ENCODE peak calls at places on chromosomes 7 and 10, in seven cellular contexts. Z is astrocyte of the spinal cord, C is BJ, J is astrocyte, A is neural progenitor cell, E is choroid plexus epithelial cell, P is OCI-LY7. X is an unnamed sample.

GRCh38 chr10:80046629-80047441 is 31.6 kb upstream of the TMEM254 start:
- DNase-seq in A (peak), J (peak), C (no peak), E (peak), Z (peak), P (peak), X (peak)

GRCh38 chr10:131769691-131770090 is 131.1 kb upstream of the PPP2R2D start:
- DNase-seq in J (no peak), Z (no peak), A (no peak), E (no peak), C (no peak), P (no peak), X (no peak)

GRCh38 chr10:117413928-117414618 is 38.8 kb upstream of the PDZD8 start:
- DNase-seq in P (no peak), J (no peak), C (no peak), A (no peak), Z (no peak), E (no peak), X (peak)

GRCh38 chr7:22201182-22201880 is 155.6 kb downstream of the RAPGEF5 start:
- DNase-seq in J (no peak), A (no peak), P (no peak), C (no peak), Z (no peak), E (no peak), X (no peak)

GRCh38 chr10:47294501-47294900 is 5.5 kb upstream of the GDF10 start:
- DNase-seq in E (no peak), Z (no peak), C (no peak), J (no peak), A (no peak), P (no peak), X (no peak)

GRCh38 chr7:121436136-121436535 is 40.0 kb upstream of the FAM3C start:
- DNase-seq in Z (no peak), A (no peak), C (no peak), E (no peak), J (no peak), P (no peak), X (no peak)

GRCh38 chr7:129222064-129222463 is 2.8 kb upstream of the AHCYL2 start:
- DNase-seq in J (no peak), C (no peak), E (peak), P (peak), Z (no peak), A (no peak), X (no peak)

GRCh38 chr7:409344-410281 is 110.0 kb downstream of the PDGFA start:
- DNase-seq in J (no peak), P (no peak), A (peak), C (no peak), E (no peak), Z (no peak), X (no peak)

GRCh38 chr10:111177379-111177778 is 100.5 kb downstream of the ADRA2A start:
- DNase-seq in E (no peak), Z (no peak), J (no peak), P (no peak), C (no peak), A (no peak), X (no peak)

GRCh38 chr7:142348100-142348499 is 90.2 kb upstream of the PRSS58 start:
- DNase-seq in P (no peak), Z (no peak), C (no peak), J (no peak), A (no peak), E (no peak), X (no peak)

GRCh38 chr10:77637986-77638765 is 568 bp upstream of the KCNMA1 start:
- DNase-seq in A (peak), E (peak), C (no peak), P (no peak), J (peak), Z (peak), X (peak)

GRCh38 chr7:108358553-108358952 is 97.7 kb downstream of the NRCAM start:
- DNase-seq in E (peak), A (no peak), P (no peak), Z (peak), C (peak), J (peak), X (peak)

GRCh38 chr7:45874408-45875131 is 1.7 kb upstream of the CCDC201 start:
- DNase-seq in C (peak), P (no peak), Z (peak), E (peak), J (peak), A (no peak), X (peak)

GRCh38 chr7:142496545-142496991 is 238.7 kb upstream of the PRSS58 start:
- DNase-seq in P (peak), A (peak), C (no peak), Z (peak), E (peak), J (no peak), X (peak)

GRCh38 chr7:37352974-37353948 is 95.4 kb downstream of the ELMO1 start:
- DNase-seq in Z (no peak), C (no peak), J (no peak), E (no peak), A (peak), P (peak), X (no peak)

GRCh38 chr7:151847136-151847535 is 29.8 kb downstream of the PRKAG2 start:
- DNase-seq in J (no peak), C (no peak), A (no peak), P (no peak), Z (no peak), E (no peak), X (no peak)

GRCh38 chr10:49519717-49520116 is 19.2 kb downstream of the ERCC6 start:
- DNase-seq in C (no peak), J (no peak), Z (no peak), A (no peak), P (no peak), E (no peak), X (no peak)

GRCh38 chr7:149865437-149865836 is 8.3 kb upstream of the ATP6V0E2 start:
- DNase-seq in J (no peak), C (no peak), A (no peak), Z (no peak), P (peak), E (peak), X (no peak)

GRCh38 chr10:36366843-36367242 is 724.7 kb upstream of the FZD8 start:
- DNase-seq in C (no peak), P (no peak), J (peak), Z (peak), E (no peak), A (no peak), X (no peak)

GRCh38 chr7:102875700-102876192 is 37.1 kb upstream of the LRRC17 start:
- DNase-seq in Z (peak), P (no peak), E (peak), A (no peak), J (peak), C (peak), X (peak)

GRCh38 chr10:22369433-22370072 is 24.3 kb downstream of the SPAG6 start:
- DNase-seq in E (peak), C (no peak), P (no peak), J (no peak), Z (no peak), A (no peak), X (no peak)

GRCh38 chr7:91557789-91558396 is 293.7 kb downstream of the FZD1 start:
- DNase-seq in J (peak), E (peak), C (peak), A (no peak), P (no peak), Z (peak), X (peak)

GRCh38 chr10:22010973-22011408 is 7.5 kb upstream of the DNAJC1 start:
- DNase-seq in C (no peak), J (no peak), E (peak), P (peak), A (no peak), Z (peak), X (peak)

GRCh38 chr7:135321556-135321955 is 87.9 kb downstream of the STRA8 start:
- DNase-seq in C (no peak), Z (peak), P (no peak), J (peak), A (no peak), E (peak), X (peak)

GRCh38 chr10:97713828-97714400 is 384 bp downstream of the MARVELD1 start:
- DNase-seq in P (peak), J (peak), C (no peak), A (peak), E (peak), Z (peak), X (peak)

GRCh38 chr7:45885264-45885882 is 2.9 kb upstream of the IGFBP1 start:
- DNase-seq in A (no peak), E (peak), P (no peak), J (peak), Z (peak), C (no peak), X (peak)

GRCh38 chr10:79247373-79248137 is 99.7 kb upstream of the PPIF start:
- DNase-seq in E (no peak), P (peak), C (no peak), A (no peak), Z (no peak), J (no peak), X (no peak)

GRCh38 chr7:148084138-148084537 is 506.4 kb upstream of the C7orf33 start:
- DNase-seq in Z (peak), C (no peak), E (peak), J (no peak), P (peak), A (peak), X (peak)

GRCh38 chr7:38169862-38170261 is 8.2 kb upstream of the STARD3NL start:
- DNase-seq in C (no peak), J (peak), A (no peak), E (peak), Z (peak), P (no peak), X (peak)

GRCh38 chr10:10403762-10404161 is 613.9 kb upstream of the CELF2 start:
- DNase-seq in P (no peak), C (no peak), J (no peak), E (no peak), A (no peak), Z (no peak), X (no peak)

GRCh38 chr7:43220250-43220649 is 107.8 kb downstream of the HECW1 start:
- DNase-seq in A (no peak), J (peak), Z (peak), C (peak), E (peak), P (no peak), X (peak)

GRCh38 chr7:136130819-136131637 is 153.9 kb upstream of the MTPN start:
- DNase-seq in J (no peak), Z (no peak), E (no peak), C (no peak), A (no peak), P (no peak), X (no peak)

GRCh38 chr10:12419279-12419847 is 70.0 kb downstream of the CAMK1D start:
- DNase-seq in P (no peak), J (peak), E (peak), A (no peak), Z (peak), C (peak), X (peak)

GRCh38 chr10:96840841-96841518 is 8.9 kb downstream of the LCOR start:
- DNase-seq in P (no peak), C (no peak), Z (peak), J (peak), A (no peak), E (peak), X (no peak)

GRCh38 chr7:156998988-156999610 is 11.4 kb downstream of the MNX1 start:
- DNase-seq in P (no peak), J (no peak), E (no peak), A (peak), Z (no peak), C (no peak), X (no peak)

GRCh38 chr10:17227367-17228080 is 517 bp upstream of the VIM start:
- DNase-seq in A (no peak), P (peak), Z (peak), E (peak), J (no peak), C (no peak), X (peak)

GRCh38 chr7:153891990-153892389 is 160.2 kb upstream of the DPP6 start:
- DNase-seq in J (no peak), A (no peak), E (no peak), C (no peak), P (no peak), Z (no peak), X (no peak)

GRCh38 chr10:117647306-117647705 is 104.8 kb downstream of the EMX2 start:
- DNase-seq in A (no peak), C (no peak), Z (peak), J (peak), P (no peak), E (peak), X (peak)

GRCh38 chr7:64433590-64433989 is 119.8 kb downstream of the ZNF736 start:
- DNase-seq in C (no peak), P (no peak), E (no peak), A (no peak), Z (no peak), J (no peak), X (no peak)
- TF ChIP-seq CTCF in C (no peak), P (no peak), E (no peak), A (no peak), Z (no peak), J (no peak), X (no peak)

DNA sequence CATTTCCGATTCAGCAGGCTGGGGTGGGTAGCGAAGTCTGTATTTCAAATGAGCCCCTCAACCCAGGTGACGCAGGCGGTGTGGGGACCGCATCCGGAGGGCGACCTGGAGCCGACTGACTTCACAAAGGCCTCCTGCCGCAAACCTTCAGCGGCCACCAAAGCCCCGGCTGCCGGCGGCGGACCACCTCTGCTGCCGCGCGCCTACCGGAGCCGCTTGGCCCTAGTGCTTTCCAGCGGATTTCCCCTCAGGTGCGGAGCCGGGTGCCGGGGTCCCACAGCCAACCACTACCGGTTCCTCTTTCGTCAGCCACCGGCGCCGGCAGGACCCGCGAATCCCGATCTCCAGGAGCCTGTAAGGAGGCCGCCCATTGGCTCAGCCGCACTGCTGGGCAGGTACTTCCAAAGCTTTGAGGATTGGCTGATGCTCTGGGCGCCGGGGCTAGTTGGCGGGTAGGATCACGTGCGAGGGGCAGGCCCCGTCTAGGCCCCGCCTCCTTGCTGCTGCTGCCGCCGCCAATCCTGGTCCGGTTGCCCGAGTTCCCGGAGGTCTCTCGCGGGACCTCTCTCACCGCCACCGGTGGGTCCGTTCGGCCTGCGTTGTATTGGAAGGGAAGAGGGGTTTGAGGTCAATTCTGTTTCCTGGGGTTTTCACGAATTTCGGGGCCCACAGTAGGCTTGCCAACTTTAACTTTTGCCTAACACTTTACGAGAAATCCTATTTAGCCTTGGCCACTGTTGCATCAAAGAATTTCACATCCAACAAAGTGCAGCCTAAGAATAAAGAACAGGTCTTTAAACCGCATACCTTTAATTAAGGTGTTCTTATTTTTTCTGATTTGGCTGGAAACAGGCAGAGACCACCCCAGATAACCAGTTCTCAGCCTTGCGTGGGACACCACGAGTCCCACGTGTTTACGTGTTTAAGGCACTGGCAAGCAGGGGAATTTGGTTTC is at the start of gene GSTO2:
- DNase-seq in J (peak), E (peak), A (peak), Z (peak), P (peak), C (peak), X (peak)
- H3K4me3 ChIP-seq in J (peak), E (peak), A (peak), Z (peak), P (peak), C (peak), X (peak)

GRCh38 chr7:47474937-47475879 is 106.7 kb downstream of the TNS3 start:
- DNase-seq in Z (peak), A (no peak), P (peak), J (peak), E (peak), C (peak), X (peak)
- TF ChIP-seq CTCF in Z (peak), A (no peak), P (no peak), J (no peak), E (peak), C (no peak), X (no peak)

GRCh38 chr7:101401390-101402080 is 38.9 kb downstream of the COL26A1 start:
- DNase-seq in A (no peak), E (no peak), Z (no peak), J (no peak), C (no peak), P (no peak), X (no peak)
- H3K4me3 ChIP-seq in A (peak), E (no peak), Z (no peak), J (no peak), C (no peak), P (no peak), X (no peak)

GRCh38 chr10:52491246-52492000 is 177.3 kb downstream of the DKK1 start:
- DNase-seq in J (peak), C (peak), Z (peak), E (peak), A (no peak), P (no peak), X (peak)

GRCh38 chr10:52486840-52487611 is 172.9 kb downstream of the DKK1 start:
- DNase-seq in C (peak), E (peak), A (no peak), P (no peak), J (peak), Z (peak), X (peak)

GRCh38 chr10:52485486-52485885 is 171.4 kb downstream of the DKK1 start:
- DNase-seq in E (peak), C (no peak), Z (no peak), J (no peak), A (no peak), P (no peak), X (peak)

GRCh38 chr10:52484426-52485065 is 170.5 kb downstream of the DKK1 start:
- DNase-seq in C (no peak), Z (no peak), E (no peak), J (no peak), P (no peak), A (no peak), X (peak)

GRCh38 chr10:52488606-52489485 is 174.8 kb downstream of the DKK1 start:
- DNase-seq in C (no peak), Z (peak), A (peak), J (peak), E (peak), P (peak), X (peak)
- TF ChIP-seq CTCF in C (peak), Z (peak), A (peak), J (peak), E (peak), P (peak), X (peak)

DNA sequence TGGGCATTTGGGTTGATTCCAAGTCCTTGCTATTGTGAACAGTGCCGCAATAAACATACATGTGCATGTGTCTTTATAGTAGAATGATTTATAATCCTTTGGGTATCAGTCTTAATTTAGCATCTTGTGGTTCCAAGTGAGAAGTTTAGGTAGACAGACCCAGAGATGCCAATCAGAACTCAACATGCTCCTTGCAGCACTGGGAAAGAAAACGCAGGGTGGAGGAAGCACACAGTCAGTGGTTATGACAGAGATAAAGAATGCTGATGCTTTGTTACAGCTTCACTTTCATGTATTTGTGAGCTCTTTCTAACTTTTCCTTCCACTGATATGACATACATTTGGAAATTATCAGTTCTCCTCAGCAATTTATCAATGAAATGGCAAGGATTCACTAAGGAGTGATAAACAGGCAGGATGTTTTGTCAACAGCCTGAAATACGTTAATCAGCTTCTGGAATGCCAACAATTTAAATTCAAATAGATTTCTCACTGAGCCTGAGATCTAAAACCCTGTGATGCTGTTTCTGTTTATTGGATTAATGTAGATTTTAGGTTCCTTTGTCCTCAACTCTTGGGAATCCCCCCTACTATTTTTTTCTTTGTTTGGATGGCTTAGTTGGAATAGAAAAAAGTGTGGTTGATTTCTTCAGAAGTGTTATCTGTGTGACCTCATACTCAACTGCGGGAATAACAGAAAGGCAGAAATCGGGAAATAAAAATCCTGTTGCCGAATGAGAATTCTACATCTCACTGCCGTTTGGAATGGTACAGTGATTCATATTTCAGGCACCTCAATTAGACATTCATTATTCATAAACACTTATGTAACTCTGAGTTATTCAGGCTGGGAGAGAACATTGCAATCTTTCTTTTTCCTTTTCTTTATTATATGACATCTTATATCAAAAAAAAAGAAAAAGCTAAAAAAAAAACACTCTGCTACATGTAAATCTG is 675.0 kb downstream of the CNTNAP2 start:
- DNase-seq in C (no peak), A (peak), P (no peak), J (no peak), Z (no peak), E (peak), X (no peak)
- H3K4me3 ChIP-seq in C (no peak), A (peak), P (no peak), J (no peak), Z (no peak), E (no peak), X (no peak)

GRCh38 chr10:57716884-57717283 is 550.8 kb downstream of the IPMK start:
- DNase-seq in C (no peak), E (peak), J (peak), P (no peak), Z (peak), A (peak), X (peak)
- TF ChIP-seq CTCF in C (peak), E (peak), J (peak), P (peak), Z (peak), A (peak), X (peak)

X was measured in AG10803.